ENCODE peak calls at places on chromosomes 6 and 20, in seven cellular contexts. E is GM12865, M is AG09319, O is T-helper 2 cell, W is naive B cell, A is midbrain, U is DMS 273 treated with DMSO at 0.1 percent for 48 hours. N is an unnamed sample.

GRCh38 chr6:107667790-107668189 is 156.3 kb downstream of the SCML4 start:
- DNase-seq in O (no peak), E (no peak), A (no peak), M (no peak), U (peak), W (no peak), N (no peak)

GRCh38 chr6:128305228-128305627 is 215.2 kb downstream of the PTPRK start:
- DNase-seq in A (no peak), E (no peak), O (no peak), W (no peak), M (no peak), U (no peak), N (no peak)

GRCh38 chr20:1177680-1178079 is 7.1 kb downstream of the TMEM74B start:
- DNase-seq in A (no peak), E (no peak), W (no peak), U (no peak), O (no peak), M (no peak), N (no peak)

GRCh38 chr6:116572162-116572561 is 858 bp downstream of the RWDD1 start:
- DNase-seq in O (no peak), E (peak), W (no peak), U (peak), A (no peak), M (no peak), N (no peak)

GRCh38 chr6:136403166-136403980 is 113.7 kb upstream of the BCLAF1 start:
- DNase-seq in O (no peak), U (no peak), M (peak), E (no peak), A (peak), W (no peak), N (no peak)

GRCh38 chr6:53517021-53517420 is 27.9 kb downstream of the GCLC start:
- DNase-seq in W (no peak), U (no peak), A (no peak), M (no peak), O (no peak), E (no peak), N (no peak)

GRCh38 chr6:28923318-28924102 is at the start of gene TRIM27:
- DNase-seq in U (peak), O (peak), E (peak), M (peak), W (peak), A (peak), N (peak)

GRCh38 chr6:111997078-111997862 is 56.6 kb upstream of the CCN6 start:
- DNase-seq in E (peak), U (peak), O (peak), M (peak), W (peak), A (peak), N (peak)

GRCh38 chr20:44183282-44183681 is 3.7 kb downstream of the JPH2 start:
- DNase-seq in M (no peak), U (no peak), E (no peak), W (no peak), A (no peak), O (no peak), N (no peak)

GRCh38 chr20:44166008-44166407 is 21.0 kb downstream of the JPH2 start:
- DNase-seq in O (no peak), A (no peak), W (no peak), U (no peak), M (no peak), E (no peak), N (no peak)

GRCh38 chr6:84193140-84193708 is 34.2 kb downstream of the CEP162 start:
- DNase-seq in M (no peak), A (no peak), W (no peak), E (no peak), O (no peak), U (no peak), N (no peak)

GRCh38 chr6:3718407-3718806 is 33.1 kb downstream of the PXDC1 start:
- DNase-seq in U (no peak), A (no peak), O (no peak), E (no peak), M (no peak), W (no peak), N (no peak)

GRCh38 chr6:52518279-52518944 is 58.4 kb downstream of the TRAM2 start:
- DNase-seq in E (no peak), W (no peak), M (no peak), O (no peak), A (no peak), U (no peak), N (no peak)

GRCh38 chr20:48622421-48622820 is 205.4 kb downstream of the PREX1 start:
- DNase-seq in A (no peak), U (no peak), E (no peak), W (no peak), M (no peak), O (no peak), N (no peak)

GRCh38 chr6:46583081-46583480 is 69.5 kb downstream of the CYP39A1 start:
- DNase-seq in M (no peak), U (no peak), E (no peak), O (no peak), W (no peak), A (no peak), N (no peak)

GRCh38 chr6:157753291-157753690 is 69.8 kb upstream of the SNX9 start:
- DNase-seq in M (peak), E (no peak), W (no peak), O (no peak), U (no peak), A (no peak), N (no peak)

GRCh38 chr20:3862333-3862732 is 15.7 kb downstream of the MAVS start:
- DNase-seq in E (no peak), O (no peak), A (no peak), M (no peak), U (no peak), W (no peak), N (no peak)

GRCh38 chr20:1816384-1817381 is 78.5 kb upstream of the SIRPA start:
- DNase-seq in M (peak), W (no peak), U (no peak), O (no peak), E (no peak), A (peak), N (peak)

GRCh38 chr6:88641178-88641903 is 322.1 kb downstream of the RNGTT start:
- DNase-seq in A (no peak), E (peak), M (no peak), U (no peak), O (no peak), W (peak), N (no peak)

GRCh38 chr6:7086488-7086887 is 21.3 kb upstream of the RREB1 start:
- DNase-seq in U (no peak), E (peak), A (no peak), O (no peak), M (no peak), W (peak), N (no peak)

GRCh38 chr20:63047946-63048345 is 41.2 kb upstream of the BHLHE23 start:
- DNase-seq in E (no peak), M (no peak), O (no peak), U (no peak), A (no peak), W (no peak), N (no peak)

GRCh38 chr20:59004493-59004762 is 2.6 kb downstream of the CTSZ start:
- DNase-seq in O (peak), W (no peak), M (no peak), U (no peak), E (no peak), A (no peak), N (no peak)

GRCh38 chr6:141326426-141326825 is 806.3 kb upstream of the GJE1 start:
- DNase-seq in W (no peak), E (peak), O (no peak), M (peak), A (no peak), U (no peak), N (no peak)

GRCh38 chr20:15449061-15449460 is 1111.6 kb upstream of the FLRT3 start:
- DNase-seq in U (no peak), M (no peak), O (no peak), E (no peak), W (no peak), A (no peak), N (no peak)

GRCh38 chr6:22785036-22785435 is 215.7 kb downstream of the HDGFL1 start:
- DNase-seq in O (no peak), W (no peak), U (no peak), M (no peak), E (peak), A (peak), N (no peak)

GRCh38 chr20:44018684-44019637 is 104.3 kb downstream of the TOX2 start:
- DNase-seq in W (no peak), O (no peak), U (no peak), M (no peak), E (no peak), A (no peak), N (no peak)

GRCh38 chr6:44059359-44060342 is 67.6 kb downstream of the MRPL14 start:
- DNase-seq in U (no peak), A (no peak), W (no peak), M (no peak), O (no peak), E (no peak), N (no peak)

GRCh38 chr20:62020935-62021701 is 44.6 kb downstream of the TAF4 start:
- DNase-seq in E (no peak), U (no peak), A (peak), W (no peak), O (no peak), M (no peak), N (no peak)

N was measured in osteocyte.